ENCODE peak calls at places on chromosomes 12 and 14, in seven cellular contexts. Y is K562, Q is GM12892, A is GM12878, L is HepG2, M is H1, X is GM12891. V is an unnamed sample.

GRCh38 chr12:19833775-19834501 is 394.6 kb downstream of the AEBP2 start:
- DNase-seq in Y (no peak), Q (no peak), A (no peak), L (no peak), M (no peak), X (no peak), V (no peak)

GRCh38 chr14:71620401-71620800 is 311.8 kb upstream of the RGS6 start:
- DNase-seq in Y (no peak), Q (no peak), A (no peak), L (no peak), M (no peak), X (no peak), V (no peak)

GRCh38 chr12:121796855-121797751 is 3.6 kb upstream of the RHOF start:
- DNase-seq in Y (peak; percentile 98), Q (no peak), A (no peak), L (peak; percentile 97), M (peak; percentile 79), X (no peak), V (peak; percentile 82)

GRCh38 chr12:96196781-96197180 is 2.6 kb downstream of the ELK3 start:
- DNase-seq in Y (no peak), Q (no peak), A (no peak), L (no peak), M (no peak), X (no peak), V (no peak)

GRCh38 chr14:73059326-73059725 is 992 bp downstream of the RBM25 start:
- DNase-seq in Y (no peak), Q (no peak), A (no peak), L (peak; percentile 10), M (no peak), X (no peak), V (peak; percentile 43)

GRCh38 chr14:55749201-55749812 is 169.3 kb downstream of the KTN1 start:
- DNase-seq in Y (no peak), Q (no peak), A (no peak), L (no peak), M (no peak), X (no peak), V (no peak)

GRCh38 chr12:65823481-65824313 is 586 bp upstream of the HMGA2 start:
- DNase-seq in Y (no peak), Q (peak; percentile 17), A (no peak), L (peak; percentile 76), M (no peak), X (no peak), V (peak; percentile 41)

GRCh38 chr12:6465467-6466183 is 4.9 kb downstream of the VAMP1 start:
- DNase-seq in Y (peak; percentile 67), Q (no peak), A (no peak), L (peak; percentile 56), M (no peak), X (no peak), V (peak; percentile 79)

GRCh38 chr12:109732321-109733305 is 19.0 kb downstream of the FAM222A start:
- DNase-seq in Y (no peak), Q (no peak), A (no peak), L (no peak), M (no peak), X (no peak), V (peak; percentile 73)

GRCh38 chr14:92967346-92967926 is 44.5 kb downstream of the CHGA start:
- DNase-seq in Y (no peak), Q (no peak), A (no peak), L (no peak), M (no peak), X (no peak), V (no peak)

GRCh38 chr12:116910645-116911449 is at the start of gene FBXW8:
- DNase-seq in Y (peak; percentile 87), Q (peak; percentile 73), A (no peak), L (peak; percentile 61), M (no peak), X (peak; percentile 70), V (peak; percentile 96)

GRCh38 chr14:20680843-20681347 is 3.5 kb upstream of the RNASE4 start:
- DNase-seq in Y (no peak), Q (peak; percentile 40), A (no peak), L (no peak), M (no peak), X (peak; percentile 51), V (no peak)
- TF ChIP-seq TAF1 in Y (no peak), Q (no peak), A (no peak), L (no peak), M (no peak), X (no peak), V (no peak)

GRCh38 chr14:60346706-60347105 is 97.7 kb downstream of the PPM1A start:
- DNase-seq in Y (no peak), Q (no peak), A (no peak), L (no peak), M (no peak), X (no peak), V (no peak)
- TF ChIP-seq TAF1 in Y (no peak), Q (no peak), A (no peak), L (no peak), M (no peak), X (no peak), V (no peak)

GRCh38 chr14:102848830-102849521 is 71.7 kb downstream of the TRAF3 start:
- DNase-seq in Y (peak; percentile 10), Q (no peak), A (no peak), L (no peak), M (no peak), X (no peak), V (peak; percentile 83)
- TF ChIP-seq TAF1 in Y (no peak), Q (no peak), A (no peak), L (no peak), M (no peak), X (no peak), V (no peak)

DNA sequence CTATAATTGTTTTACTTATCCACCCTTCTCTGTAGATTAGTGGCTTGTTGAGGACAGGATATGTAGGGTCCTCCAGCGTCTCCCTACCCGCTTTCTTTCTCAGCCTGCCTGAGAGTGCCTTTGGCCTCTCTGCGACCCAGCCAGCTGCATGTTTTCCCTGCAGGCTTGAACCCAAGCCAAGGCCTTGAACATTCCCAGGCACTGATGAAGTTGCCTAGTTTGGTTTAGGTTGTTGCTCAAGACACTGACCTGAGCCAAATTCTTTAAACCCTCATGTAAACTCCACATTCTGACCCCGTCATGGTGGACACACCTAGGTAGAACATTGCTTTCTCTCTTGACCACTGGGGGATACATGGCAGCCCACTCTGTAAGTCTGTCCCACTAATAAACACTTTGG is 33.4 kb upstream of the TXNRD1 start:
- DNase-seq in Y (no peak), Q (no peak), A (no peak), L (no peak), M (no peak), X (no peak), V (no peak)
- TF ChIP-seq TAF1 in Y (no peak), Q (no peak), A (no peak), L (no peak), M (no peak), X (no peak), V (no peak)

DNA sequence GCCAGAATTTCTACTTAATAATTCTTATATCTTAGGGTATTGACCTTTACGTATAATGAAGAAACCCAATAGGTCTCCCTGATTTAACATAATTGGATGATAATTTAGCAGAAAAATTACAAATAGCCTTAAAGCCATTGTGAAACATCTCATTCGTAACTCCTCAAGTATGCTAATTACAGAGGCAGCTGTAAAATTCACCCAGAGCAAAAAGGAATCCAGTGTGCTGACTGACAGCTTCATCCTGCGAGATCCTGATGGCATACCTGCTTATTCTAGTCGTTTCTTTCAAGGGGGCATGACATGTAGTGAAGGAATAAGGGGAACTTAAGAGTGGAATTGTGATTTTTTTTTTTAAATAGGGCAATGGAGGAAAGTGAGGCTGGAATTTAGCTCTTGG is 291.5 kb downstream of the FUT8 start:
- DNase-seq in Y (no peak), Q (no peak), A (no peak), L (no peak), M (no peak), X (no peak), V (no peak)
- TF ChIP-seq TAF1 in Y (no peak), Q (no peak), A (no peak), L (no peak), M (no peak), X (no peak), V (no peak)

GRCh38 chr14:57846631-57847030 is 19.3 kb downstream of the SLC35F4 start:
- DNase-seq in Y (no peak), Q (no peak), A (no peak), L (no peak), M (no peak), X (no peak), V (no peak)

GRCh38 chr14:57848353-57848752 is 17.5 kb downstream of the SLC35F4 start:
- DNase-seq in Y (no peak), Q (no peak), A (no peak), L (no peak), M (no peak), X (no peak), V (no peak)

GRCh38 chr14:57848786-57849185 is 17.1 kb downstream of the SLC35F4 start:
- DNase-seq in Y (no peak), Q (no peak), A (no peak), L (no peak), M (no peak), X (no peak), V (no peak)

GRCh38 chr14:57845802-57846531 is 19.9 kb downstream of the SLC35F4 start:
- DNase-seq in Y (no peak), Q (no peak), A (no peak), L (no peak), M (no peak), X (no peak), V (no peak)

DNA sequence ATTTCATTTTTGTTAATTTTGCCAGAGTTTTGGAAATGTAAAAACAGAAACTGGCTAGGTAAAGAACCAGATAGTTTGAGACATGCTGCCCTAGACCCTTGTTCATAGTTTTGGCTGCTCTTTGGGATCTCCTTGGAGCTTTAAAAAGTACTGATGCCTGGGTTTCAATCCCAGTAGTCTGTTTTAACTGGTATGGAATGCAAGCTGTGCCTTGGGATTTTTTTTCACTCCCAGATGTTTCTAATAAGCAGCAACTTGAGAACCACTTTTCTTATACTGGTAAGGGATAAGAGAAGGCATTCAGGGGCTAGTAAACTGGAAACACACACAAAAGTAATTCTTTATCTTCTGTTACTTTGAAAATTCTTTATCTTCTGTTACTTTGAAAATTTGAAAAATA is 18.8 kb downstream of the SLC35F4 start:
- DNase-seq in Y (no peak), Q (no peak), A (no peak), L (no peak), M (no peak), X (no peak), V (no peak)
- TF ChIP-seq TAF1 in Y (no peak), Q (no peak), A (no peak), L (no peak), M (no peak), X (no peak), V (no peak)

GRCh38 chr14:85359505-85359904 is 170.4 kb upstream of the FLRT2 start:
- DNase-seq in Y (no peak), Q (no peak), A (no peak), L (no peak), M (no peak), X (no peak), V (no peak)
- TF ChIP-seq TAF1 in Y (no peak), Q (no peak), A (no peak), L (no peak), M (no peak), X (no peak), V (no peak)

DNA sequence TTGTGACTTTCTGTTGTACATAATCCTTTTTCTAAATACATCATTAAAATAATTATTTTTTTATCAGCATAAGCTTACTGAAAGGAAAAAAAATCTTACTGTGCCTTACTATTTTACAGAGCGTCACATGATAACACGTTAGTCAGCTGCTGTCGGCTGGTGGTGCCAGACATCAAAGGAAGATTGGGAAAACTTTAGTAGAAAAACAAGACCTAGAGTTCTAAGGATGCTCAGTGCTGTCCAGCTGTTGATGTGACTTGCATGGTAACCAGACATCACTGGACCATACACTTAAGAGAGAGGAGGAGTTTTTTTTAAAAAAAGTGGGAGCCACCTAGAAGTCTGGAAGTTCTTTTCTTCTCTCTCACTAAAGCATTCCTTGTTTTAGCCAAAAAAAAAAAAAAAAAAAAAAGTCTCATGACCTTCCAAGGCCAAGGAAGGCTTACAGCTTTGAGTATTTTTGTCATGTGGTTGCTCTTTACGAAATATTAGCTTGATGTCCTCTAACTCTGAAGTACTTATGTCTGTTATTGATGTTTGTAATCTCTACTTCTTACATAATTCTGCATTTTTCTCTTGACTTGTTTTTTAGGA is 4.5 kb downstream of the RASSF8 start:
- DNase-seq in Y (no peak), Q (no peak), A (no peak), L (no peak), M (no peak), X (no peak), V (no peak)
- TF ChIP-seq TAF1 in Y (no peak), Q (no peak), A (no peak), L (no peak), M (no peak), X (no peak), V (no peak)